ENCODE peak calls at places on chromosomes 12 and 14, in four cellular contexts. A, C, U and R are unnamed samples.
A peak's percentile ranks its signal among the peaks of the same experiment; 100 is the strongest.

GRCh38 chr12:110863161-110863560 is 16.4 kb downstream of the CCDC63 start:
- DNase-seq in A (no peak), C (no peak), U (no peak), R (no peak)

GRCh38 chr12:104748790-104749189 is 209.3 kb downstream of the SLC41A2 start:
- DNase-seq in A (no peak), C (no peak), U (peak; percentile 78), R (no peak)

GRCh38 chr12:30000401-30000800 is 216.7 kb upstream of the TMTC1 start:
- DNase-seq in A (no peak), C (peak; percentile 60), U (no peak), R (no peak)

GRCh38 chr14:36662543-36663403 is 1.1 kb downstream of the PAX9 start:
- DNase-seq in A (no peak), C (peak; percentile 69), U (peak; percentile 65), R (no peak)

GRCh38 chr12:76299536-76300296 is 48.5 kb downstream of the BBS10 start:
- DNase-seq in A (no peak), C (peak; percentile 45), U (no peak), R (no peak)

GRCh38 chr12:54385251-54385914 is 850 bp upstream of the ZNF385A start:
- DNase-seq in A (no peak), C (no peak), U (no peak), R (no peak)

GRCh38 chr14:71758198-71758955 is 173.9 kb upstream of the RGS6 start:
- DNase-seq in A (no peak), C (no peak), U (no peak), R (no peak)

GRCh38 chr12:65278576-65279386 is at the start of gene MSRB3:
- DNase-seq in A (peak; percentile 46), C (peak; percentile 56), U (peak; percentile 60), R (no peak)

GRCh38 chr12:19131020-19131431 is 1.5 kb downstream of the PLEKHA5 start:
- DNase-seq in A (peak; percentile 44), C (peak; percentile 6), U (peak; percentile 90), R (no peak)

GRCh38 chr14:65170768-65171251 is 68.5 kb upstream of the MAX start:
- DNase-seq in A (peak; percentile 37), C (peak; percentile 43), U (peak; percentile 55), R (no peak)

GRCh38 chr14:91113829-91114078 is at the start of gene DGLUCY:
- DNase-seq in A (peak; percentile 87), C (peak; percentile 87), U (no peak), R (peak; percentile 61)

GRCh38 chr12:77888611-77889010 is 57.9 kb downstream of the NAV3 start:
- DNase-seq in A (no peak), C (no peak), U (peak; percentile 94), R (no peak)

GRCh38 chr14:39474416-39474911 is 42.2 kb upstream of the FBXO33 start:
- DNase-seq in A (no peak), C (no peak), U (no peak), R (no peak)

GRCh38 chr14:32354716-32355115 is 25.6 kb downstream of the AKAP6 start:
- DNase-seq in A (no peak), C (no peak), U (no peak), R (no peak)

GRCh38 chr12:54349658-54350057 is 14.6 kb downstream of the GPR84 start:
- DNase-seq in A (no peak), C (no peak), U (no peak), R (no peak)

GRCh38 chr14:25049559-25050493 is at the start of gene STXBP6:
- DNase-seq in A (peak; percentile 76), C (peak; percentile 72), U (peak; percentile 35), R (no peak)
- H3K4me3 ChIP-seq in A (peak within 1 kb of the TSS; percentile 77), C (peak within 1 kb of the TSS; percentile 49), U (peak within 1 kb of the TSS; percentile 24), R (peak within 1 kb of the TSS; percentile 38)

GRCh38 chr14:94638330-94638729 is 26.1 kb downstream of the SERPINA3 start:
- DNase-seq in A (no peak), C (no peak), U (no peak), R (no peak)

GRCh38 chr14:94635143-94635542 is 23.0 kb downstream of the SERPINA3 start:
- DNase-seq in A (no peak), C (no peak), U (no peak), R (no peak)

GRCh38 chr14:94638961-94639817 is 27.0 kb downstream of the SERPINA3 start:
- DNase-seq in A (no peak), C (no peak), U (no peak), R (no peak)

GRCh38 chr14:94633116-94633515 is 20.9 kb downstream of the SERPINA3 start:
- DNase-seq in A (no peak), C (no peak), U (no peak), R (no peak)

DNA sequence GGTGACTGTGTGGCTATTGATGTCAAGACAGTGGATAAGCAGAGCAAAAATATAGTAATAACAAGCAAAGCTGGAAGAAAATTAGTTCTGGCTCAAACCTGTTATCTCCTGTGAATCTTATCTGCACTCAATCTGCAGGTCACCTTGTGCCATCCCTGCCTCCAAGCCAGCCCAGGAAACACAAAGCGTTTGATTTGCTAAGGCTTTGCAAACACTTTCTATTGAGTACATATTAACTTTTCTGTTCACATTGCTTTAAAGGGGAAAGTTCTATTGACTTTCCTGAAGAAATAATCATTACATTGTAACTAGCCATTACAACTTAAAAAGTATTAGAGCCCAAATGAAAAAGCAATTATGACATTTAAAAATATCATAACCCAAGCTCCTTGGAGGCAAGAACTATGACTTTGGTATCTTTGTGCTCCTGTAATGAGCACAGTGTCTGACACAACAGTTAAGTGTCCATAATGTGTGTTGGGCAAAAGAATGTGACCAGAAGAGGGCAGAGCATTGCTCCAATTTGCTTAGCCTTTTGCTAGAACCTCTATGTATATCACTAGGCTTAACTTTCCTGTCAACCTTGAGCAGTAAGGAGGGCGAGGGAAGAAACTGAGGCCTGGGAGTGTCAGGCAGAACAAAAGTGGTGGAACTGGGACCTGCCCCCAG is 24.7 kb downstream of the SERPINA3 start:
- DNase-seq in A (no peak), C (no peak), U (no peak), R (no peak)
- TF ChIP-seq CTCF in A (no peak), C (peak; percentile 38), U (no peak), R (peak; percentile 18)

GRCh38 chr12:47811070-47811391 is 8.7 kb downstream of the HDAC7 start:
- DNase-seq in A (no peak), C (peak; percentile 45), U (no peak), R (no peak)

GRCh38 chr12:47813491-47814196 is 6.1 kb downstream of the HDAC7 start:
- DNase-seq in A (no peak), C (no peak), U (no peak), R (no peak)

GRCh38 chr12:47812797-47813490 is 6.8 kb downstream of the HDAC7 start:
- DNase-seq in A (peak; percentile 86), C (peak; percentile 89), U (peak; percentile 83), R (peak; percentile 88)

GRCh38 chr12:47814539-47815170 is 5.0 kb downstream of the HDAC7 start:
- DNase-seq in A (no peak), C (no peak), U (no peak), R (no peak)

DNA sequence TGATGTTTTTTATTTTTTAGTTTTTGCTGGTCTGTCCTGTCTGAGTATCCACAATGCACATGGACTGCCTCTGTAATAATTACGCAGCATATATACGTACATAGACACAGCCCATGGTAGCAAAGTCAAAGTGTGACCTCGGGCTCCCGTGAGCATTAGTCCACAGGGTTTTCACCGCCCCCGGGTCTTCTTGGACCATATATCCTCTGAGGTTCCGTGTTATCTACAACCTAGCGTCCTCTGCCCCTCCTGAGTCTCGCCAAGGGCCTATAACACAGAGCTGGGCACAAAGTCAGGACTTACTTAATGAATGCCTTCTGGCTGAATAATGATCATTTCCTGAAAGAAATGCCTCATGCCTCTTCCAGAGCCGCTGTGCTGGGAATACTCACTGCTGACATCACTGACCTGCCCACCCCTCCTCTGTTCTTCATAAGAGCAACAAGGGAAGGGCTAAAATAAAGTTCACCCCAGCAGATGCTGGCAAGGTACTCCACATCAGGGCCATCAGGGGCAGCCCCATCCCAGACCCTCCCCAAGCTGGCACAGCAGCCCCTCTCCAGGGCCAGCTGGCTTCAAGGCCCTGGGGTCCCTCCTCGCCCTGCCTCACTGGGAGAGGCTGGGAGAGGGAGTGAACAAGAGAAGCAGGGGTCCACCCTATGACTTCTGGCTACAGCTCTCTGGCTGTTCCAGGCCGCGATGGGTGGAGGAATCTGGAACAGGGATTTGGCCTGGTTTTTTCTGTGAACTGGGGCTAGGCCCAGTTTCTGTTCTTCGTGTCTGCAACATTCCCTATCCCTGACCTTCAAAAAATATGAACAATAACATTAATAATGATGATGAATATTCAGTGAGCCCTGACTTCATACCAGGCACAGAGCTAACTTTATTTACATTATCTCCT is 7.9 kb downstream of the HDAC7 start:
- DNase-seq in A (no peak), C (no peak), U (peak; percentile 65), R (no peak)
- H3K4me3 ChIP-seq in A (no peak overlapping the region), C (no peak overlapping the region), U (no peak overlapping the region), R (peak overlapping the region; percentile 43)

GRCh38 chr14:95681153-95681552 is 5.1 kb upstream of the TCL1B start:
- DNase-seq in A (no peak), C (no peak), U (no peak), R (no peak)

GRCh38 chr14:95685978-95686922 is at the start of gene TCL1B:
- DNase-seq in A (no peak), C (no peak), U (no peak), R (no peak)

GRCh38 chr14:95679995-95680735 is 6.1 kb upstream of the TCL1B start:
- DNase-seq in A (no peak), C (no peak), U (no peak), R (no peak)

GRCh38 chr14:95686935-95687334 is 709 bp downstream of the TCL1B start:
- DNase-seq in A (no peak), C (no peak), U (no peak), R (no peak)

GRCh38 chr14:95683793-95684192 is 2.4 kb upstream of the TCL1B start:
- DNase-seq in A (peak; percentile 22), C (peak; percentile 64), U (peak; percentile 2), R (no peak)
- TF ChIP-seq CTCF in A (peak; percentile 54), C (peak; percentile 90), U (no peak), R (peak; percentile 97)

GRCh38 chr12:9717070-9717925 is 15.6 kb downstream of the CLECL1 start:
- DNase-seq in A (no peak), C (no peak), U (no peak), R (no peak)
- H3K4me3 ChIP-seq in A (no peak overlapping the region), C (no peak overlapping the region), U (no peak overlapping the region), R (no peak overlapping the region)

GRCh38 chr14:93654599-93654998 is 133.7 kb downstream of the PRIMA1 start:
- DNase-seq in A (no peak), C (peak; percentile 3), U (no peak), R (no peak)

GRCh38 chr14:93657875-93658274 is 130.4 kb downstream of the PRIMA1 start:
- DNase-seq in A (no peak), C (no peak), U (no peak), R (no peak)

DNA sequence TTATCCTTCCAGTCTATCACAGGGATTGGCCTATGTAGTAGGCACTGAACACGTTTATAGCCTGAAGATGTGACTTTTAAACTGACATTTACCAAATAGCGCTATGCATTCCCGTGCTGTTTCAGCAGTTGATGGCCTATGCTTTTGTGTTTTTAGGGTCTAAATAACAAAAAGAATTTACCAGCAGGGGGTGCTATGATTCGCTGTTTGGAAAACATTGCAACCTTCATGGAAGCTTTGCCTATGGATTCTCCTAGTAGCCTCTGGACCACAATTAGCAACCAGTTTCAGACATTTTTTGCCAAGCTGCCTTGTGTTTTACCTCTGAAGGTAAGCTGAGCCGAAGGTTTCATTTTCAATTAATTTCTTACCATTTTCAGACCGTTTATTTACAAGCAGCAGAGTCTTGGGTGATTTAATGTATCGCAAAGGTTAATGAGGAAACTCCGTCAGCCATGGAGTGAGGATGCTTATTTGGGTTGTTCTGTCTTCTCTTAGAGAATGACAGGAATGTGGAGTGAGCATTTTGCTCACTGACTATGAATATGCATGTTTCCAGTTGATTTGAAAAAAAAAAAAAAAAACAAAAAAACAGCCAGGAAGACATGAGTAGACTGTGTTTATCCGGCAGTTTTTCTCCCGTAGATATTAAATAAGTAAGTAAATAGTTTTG is 133.1 kb downstream of the PRIMA1 start:
- DNase-seq in A (peak; percentile 29), C (peak; percentile 78), U (peak; percentile 63), R (peak; percentile 13)
- TF ChIP-seq CTCF in A (peak; percentile 36), C (peak; percentile 65), U (peak; percentile 56), R (peak; percentile 59)